ENCODE peak calls at places on chromosomes 5 and 9, in six cellular contexts. Q, W, I, D, X and U are unnamed samples.

GRCh38 chr9:121434946-121435345 is 64.7 kb downstream of the GGTA1 start:
- DNase-seq in Q (no peak), W (no peak), I (no peak), D (peak), X (no peak), U (no peak)

GRCh38 chr5:131945551-131945882 is at the start of gene MEIKIN:
- DNase-seq in Q (no peak), W (no peak), I (no peak), D (no peak), X (no peak), U (no peak)

GRCh38 chr5:151123897-151124751 is 33.5 kb downstream of the ANXA6 start:
- DNase-seq in Q (peak), W (peak), I (no peak), D (peak), X (peak), U (no peak)

GRCh38 chr9:104836235-104836634 is 72.3 kb downstream of the NIPSNAP3B start:
- DNase-seq in Q (no peak), W (no peak), I (no peak), D (peak), X (no peak), U (peak)

GRCh38 chr5:123089572-123089970 is 530 bp downstream of the PRDM6 start:
- DNase-seq in Q (no peak), W (no peak), I (no peak), D (peak), X (no peak), U (no peak)

GRCh38 chr9:133612051-133612450 is 2.9 kb upstream of the FAM163B start:
- DNase-seq in Q (no peak), W (no peak), I (no peak), D (no peak), X (no peak), U (no peak)

GRCh38 chr5:141850183-141850768 is 27.9 kb downstream of the PCDH1 start:
- DNase-seq in Q (no peak), W (peak), I (no peak), D (peak), X (no peak), U (no peak)

GRCh38 chr9:82271099-82271498 is 282.5 kb downstream of the SPATA31D1 start:
- DNase-seq in Q (no peak), W (no peak), I (no peak), D (peak), X (no peak), U (no peak)

GRCh38 chr9:90061187-90061586 is 456.4 kb downstream of the GADD45G start:
- DNase-seq in Q (no peak), W (no peak), I (no peak), D (no peak), X (no peak), U (no peak)

GRCh38 chr9:2722715-2723114 is 5.4 kb downstream of the KCNV2 start:
- DNase-seq in Q (no peak), W (no peak), I (no peak), D (peak), X (no peak), U (peak)

GRCh38 chr9:73038613-73039012 is 85.8 kb upstream of the ALDH1A1 start:
- DNase-seq in Q (peak), W (peak), I (no peak), D (no peak), X (peak), U (no peak)

GRCh38 chr5:160359816-160360215 is 10.6 kb downstream of the C1QTNF2 start:
- DNase-seq in Q (peak), W (no peak), I (no peak), D (no peak), X (peak), U (no peak)

GRCh38 chr5:111999286-111999685 is 242.3 kb upstream of the NREP start:
- DNase-seq in Q (no peak), W (no peak), I (no peak), D (peak), X (no peak), U (no peak)

GRCh38 chr5:53326420-53327153 is 153.8 kb upstream of the FST start:
- DNase-seq in Q (no peak), W (no peak), I (no peak), D (peak), X (no peak), U (no peak)

GRCh38 chr5:26647781-26648180 is 390.6 kb downstream of the CDH9 start:
- DNase-seq in Q (no peak), W (no peak), I (no peak), D (no peak), X (no peak), U (no peak)

GRCh38 chr9:111349766-111350165 is 19.7 kb upstream of the OR2K2 start:
- DNase-seq in Q (no peak), W (no peak), I (no peak), D (no peak), X (no peak), U (no peak)

GRCh38 chr9:129278391-129279237 is 100.6 kb upstream of the IER5L start:
- DNase-seq in Q (peak), W (peak), I (no peak), D (no peak), X (peak), U (peak)

GRCh38 chr9:122020398-122020797 is 72.7 kb downstream of the TTLL11 start:
- DNase-seq in Q (no peak), W (no peak), I (no peak), D (peak), X (no peak), U (no peak)

GRCh38 chr5:163189023-163189553 is 248.3 kb upstream of the CCNG1 start:
- DNase-seq in Q (no peak), W (no peak), I (no peak), D (no peak), X (no peak), U (no peak)

GRCh38 chr9:371349-371748 is 156.7 kb downstream of the DOCK8 start:
- DNase-seq in Q (no peak), W (no peak), I (no peak), D (no peak), X (no peak), U (no peak)

GRCh38 chr5:110757118-110757729 is 18.4 kb downstream of the SLC25A46 start:
- DNase-seq in Q (no peak), W (no peak), I (no peak), D (peak), X (no peak), U (peak)

GRCh38 chr9:114012126-114012525 is 66.0 kb downstream of the AMBP start:
- DNase-seq in Q (no peak), W (peak), I (no peak), D (no peak), X (no peak), U (no peak)

GRCh38 chr9:69975681-69976080 is 68.0 kb upstream of the MAMDC2 start:
- DNase-seq in Q (no peak), W (no peak), I (no peak), D (peak), X (no peak), U (no peak)

GRCh38 chr9:70315389-70315788 is 56.6 kb downstream of the SMC5 start:
- DNase-seq in Q (no peak), W (no peak), I (no peak), D (peak), X (no peak), U (no peak)

GRCh38 chr5:167361841-167362240 is 929.6 kb upstream of the WWC1 start:
- DNase-seq in Q (no peak), W (no peak), I (no peak), D (no peak), X (no peak), U (no peak)

GRCh38 chr5:43016217-43016779 is 23.8 kb downstream of the ANXA2R start:
- DNase-seq in Q (no peak), W (no peak), I (no peak), D (no peak), X (no peak), U (no peak)

GRCh38 chr5:43019293-43019614 is 20.9 kb downstream of the ANXA2R start:
- DNase-seq in Q (no peak), W (no peak), I (no peak), D (no peak), X (no peak), U (no peak)

GRCh38 chr5:43017438-43017820 is 22.7 kb downstream of the ANXA2R start:
- DNase-seq in Q (no peak), W (peak), I (no peak), D (peak), X (peak), U (peak)

GRCh38 chr5:43020294-43020711 is 19.8 kb downstream of the ANXA2R start:
- DNase-seq in Q (no peak), W (peak), I (no peak), D (peak), X (no peak), U (peak)

GRCh38 chr5:43019615-43020293 is 20.4 kb downstream of the ANXA2R start:
- DNase-seq in Q (peak), W (peak), I (no peak), D (peak), X (peak), U (peak)
- TF ChIP-seq CTCF in Q (no peak), W (peak), I (peak), D (peak), X (peak), U (peak)

GRCh38 chr9:136422876-136423275 is 12.4 kb downstream of the PMPCA start:
- DNase-seq in Q (no peak), W (no peak), I (no peak), D (no peak), X (no peak), U (no peak)
- TF ChIP-seq POLR2A in Q (no peak), W (no peak), I (no peak), D (no peak), X (no peak), U (no peak)

DNA sequence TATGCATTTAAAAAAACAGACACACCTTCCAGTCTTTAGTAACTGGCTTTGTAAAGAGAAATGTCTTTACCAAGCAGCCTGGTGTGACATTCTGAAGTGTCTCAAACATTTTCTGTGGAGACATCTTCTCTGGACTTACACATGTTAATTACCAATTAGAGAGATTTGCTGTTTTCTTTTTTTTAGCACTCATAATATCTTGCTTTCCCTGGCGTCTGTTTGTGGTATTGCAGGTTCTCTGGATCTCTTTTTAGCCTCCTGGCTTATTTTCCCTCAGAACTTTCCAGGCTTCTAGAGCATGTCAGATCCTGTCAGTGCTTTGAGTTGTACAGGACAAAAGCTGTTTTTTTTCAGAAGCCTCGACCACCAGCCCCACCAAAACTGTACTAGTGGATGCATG is 92.5 kb downstream of the MSX2 start:
- DNase-seq in Q (no peak), W (no peak), I (no peak), D (no peak), X (no peak), U (no peak)
- TF ChIP-seq CTCF in Q (no peak), W (no peak), I (peak), D (no peak), X (peak), U (no peak)

DNA sequence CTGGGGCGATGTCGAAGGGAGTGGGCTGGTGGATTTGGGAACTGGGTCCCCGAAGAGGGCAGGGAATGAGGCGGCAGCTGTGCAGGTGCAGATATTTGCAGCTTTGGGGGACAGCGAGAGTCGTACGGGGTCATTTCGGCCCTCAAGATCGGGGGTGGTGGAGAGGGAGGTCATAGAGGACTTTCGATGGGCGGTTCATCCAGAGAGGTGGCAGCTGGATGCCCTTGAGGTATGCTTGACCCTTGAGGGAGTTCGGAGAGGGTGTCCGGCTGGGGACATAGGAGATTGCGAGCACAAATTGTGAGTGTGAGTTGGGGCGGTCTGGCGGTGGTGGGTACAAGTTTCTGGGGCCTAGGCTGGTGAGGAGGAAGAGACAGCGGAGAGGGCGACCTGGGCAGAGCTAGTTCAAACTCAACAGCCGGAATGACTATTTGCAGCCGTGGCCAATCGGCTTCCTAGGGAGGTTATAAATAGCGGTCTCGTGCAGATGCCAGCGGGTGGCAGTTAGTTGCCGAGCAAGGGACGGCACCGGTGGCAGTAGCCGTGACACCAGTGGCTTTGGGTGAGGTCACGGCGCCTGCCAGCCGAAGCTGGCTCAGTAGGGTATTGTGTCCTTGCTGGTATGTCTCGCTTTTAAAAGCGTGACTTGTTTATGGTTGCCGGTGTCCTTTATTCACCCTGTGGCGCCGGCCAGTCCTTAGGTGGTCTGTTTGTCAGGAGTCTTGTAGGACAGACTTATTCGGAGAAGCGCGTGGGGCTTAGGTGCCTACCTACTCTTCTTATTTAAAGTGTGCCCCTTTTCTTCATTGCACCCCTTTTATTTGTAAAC is 769 bp downstream of the NNT start:
- DNase-seq in Q (peak), W (peak), I (no peak), D (peak), X (peak), U (peak)
- TF ChIP-seq POLR2A in Q (no peak), W (peak), I (no peak), D (no peak), X (peak), U (peak)

DNA sequence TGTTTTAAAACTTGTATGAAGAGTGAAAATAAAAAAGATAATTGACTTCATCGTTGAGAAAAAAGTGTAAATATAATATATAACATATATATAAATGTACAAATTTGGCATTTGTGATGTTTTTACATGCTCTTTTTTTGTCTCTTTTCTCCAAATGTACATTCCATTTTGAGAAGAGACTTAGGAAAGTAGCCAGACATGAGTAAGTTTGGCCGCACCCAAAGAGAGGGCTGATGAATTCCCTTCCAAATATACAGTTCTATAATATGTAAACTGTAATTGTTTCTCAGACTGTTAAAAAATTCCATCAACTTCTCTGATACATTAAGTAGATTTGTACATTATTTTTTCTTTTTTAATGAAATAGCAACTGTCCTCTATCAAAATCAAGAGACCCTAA is 193.2 kb upstream of the MAP3K1 start:
- DNase-seq in Q (no peak), W (no peak), I (no peak), D (no peak), X (no peak), U (no peak)
- TF ChIP-seq CTCF in Q (no peak), W (no peak), I (no peak), D (no peak), X (no peak), U (no peak)

DNA sequence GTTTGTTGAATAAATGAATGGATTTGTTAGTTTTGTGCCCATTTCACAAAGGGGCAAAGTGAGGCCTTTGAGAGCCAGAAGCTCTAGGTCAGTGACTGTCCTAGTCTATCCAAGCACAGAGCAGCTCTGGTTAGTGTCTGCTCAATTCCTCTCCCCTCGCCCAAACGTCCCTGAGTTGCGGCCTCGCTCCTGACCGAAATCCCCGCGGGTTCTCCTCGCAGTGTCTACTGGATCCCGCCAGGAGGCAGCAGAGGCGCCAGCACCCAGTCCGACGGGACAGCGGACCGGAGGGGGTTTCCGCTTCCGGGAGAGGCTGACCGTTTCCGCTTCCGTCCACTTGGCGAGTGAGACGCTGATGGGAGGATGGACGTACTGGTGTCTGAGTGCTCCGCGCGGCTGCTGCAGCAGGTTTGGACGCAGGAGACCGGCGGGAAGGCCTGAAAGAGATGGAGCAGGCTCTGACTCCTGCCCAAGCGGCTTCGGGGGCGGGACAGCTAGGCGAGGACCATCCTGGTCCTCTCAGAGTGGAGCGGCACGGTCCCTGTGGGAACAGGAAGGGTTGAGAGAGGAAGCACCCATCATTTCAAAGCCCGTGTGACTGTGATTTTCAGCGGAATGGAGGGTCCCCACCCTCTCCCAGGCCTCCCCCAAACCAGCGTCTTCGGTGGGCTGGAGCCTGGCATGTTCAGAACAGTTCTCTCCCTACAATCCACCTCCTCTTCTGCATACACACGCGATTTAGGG is at the start of gene RARS1:
- DNase-seq in Q (peak), W (peak), I (peak), D (peak), X (peak), U (peak)
- TF ChIP-seq POLR2A in Q (no peak), W (peak), I (peak), D (peak), X (peak), U (peak)

DNA sequence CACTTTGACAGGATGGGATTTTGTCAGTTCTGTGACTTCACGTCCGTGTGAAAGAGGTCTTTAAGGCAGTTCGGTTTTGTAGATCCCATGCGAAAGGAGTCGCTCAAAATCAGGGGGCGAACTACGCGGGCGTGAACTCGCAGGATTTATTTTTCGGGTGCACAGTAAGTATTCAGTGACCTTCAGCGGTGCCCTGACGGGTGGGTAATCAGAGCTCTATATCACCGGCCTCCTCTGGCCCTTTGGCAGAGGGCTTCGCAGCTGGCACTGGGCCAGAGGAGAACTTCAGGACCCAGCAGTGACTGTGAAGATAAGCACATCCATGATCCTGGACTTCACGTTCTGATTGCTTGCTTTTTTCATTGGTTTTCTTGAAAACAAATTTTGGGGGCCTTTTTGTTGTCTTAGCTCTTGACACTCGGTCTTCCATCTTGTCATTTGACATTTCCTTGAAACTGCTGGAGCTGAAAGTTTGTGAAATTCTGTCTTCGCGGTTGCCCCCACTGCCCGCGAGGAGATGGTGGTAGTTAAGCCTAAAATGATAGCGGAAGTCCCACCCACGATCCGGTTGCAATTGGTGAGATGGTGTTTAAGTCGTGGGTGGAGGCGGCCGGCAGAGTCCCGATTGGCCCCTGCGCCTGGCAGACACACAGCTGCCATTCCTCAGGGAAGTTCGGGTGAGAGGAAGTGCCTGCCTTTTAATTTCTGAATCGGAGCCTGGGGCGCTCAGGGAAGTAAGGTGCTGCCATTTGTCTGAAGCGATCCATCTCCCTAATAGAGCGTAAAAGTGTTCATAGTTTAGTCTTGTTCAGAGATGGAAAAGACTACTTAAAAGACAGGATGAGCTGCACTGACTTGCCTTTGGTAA is at the start of gene FAM120AOS:
- DNase-seq in Q (peak), W (peak), I (peak), D (peak), X (peak), U (peak)
- TF ChIP-seq CTCF in Q (no peak), W (no peak), I (no peak), D (no peak), X (no peak), U (no peak)

DNA sequence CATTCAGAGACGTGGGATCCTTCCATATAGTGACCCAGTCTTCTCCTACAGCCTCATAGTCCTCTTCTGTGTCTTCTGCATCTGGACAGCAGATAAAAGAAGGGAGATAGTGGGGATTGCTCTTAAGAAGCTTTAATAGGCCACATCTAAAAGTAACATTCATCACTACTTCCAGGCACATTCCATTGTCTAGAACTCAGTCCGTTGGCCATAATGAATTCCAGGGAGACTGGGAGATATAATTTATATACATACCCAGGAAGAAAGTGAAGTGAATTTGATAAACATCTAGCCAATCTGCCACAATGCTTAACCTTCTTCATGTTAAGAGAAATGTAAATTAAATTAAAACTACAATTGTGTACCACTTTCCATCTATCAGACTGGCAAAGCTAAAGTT is 22.5 kb upstream of the GLIPR2 start:
- DNase-seq in Q (no peak), W (no peak), I (no peak), D (no peak), X (no peak), U (no peak)
- TF ChIP-seq POLR2A in Q (no peak), W (no peak), I (no peak), D (no peak), X (no peak), U (no peak)